ENCODE peak calls at places on chromosomes 6 and 20, in eight cellular contexts. S is lung; M is cerebellar cortex; B is H9; L is upper lobe of left lung; T is activated CD8-positive, alpha-beta memory T cell treated with anti-CD3 and anti-CD28 coated beads for 4 hours; J is EH; X is GM20000. N is an unnamed sample.

GRCh38 chr6:133724726-133725125 is 164.2 kb upstream of the TCF21 start:
- DNase-seq in L (no peak), B (no peak), S (no peak), M (no peak), J (peak), X (no peak), T (no peak), N (no peak)

GRCh38 chr6:27568226-27568889 is 95.5 kb upstream of the ZNF184 start:
- DNase-seq in X (no peak), J (no peak), S (no peak), M (no peak), L (no peak), T (no peak), B (peak), N (no peak)

GRCh38 chr6:37088897-37089296 is 81.1 kb upstream of the PIM1 start:
- DNase-seq in T (no peak), X (no peak), B (no peak), M (no peak), L (no peak), J (no peak), S (no peak), N (no peak)

GRCh38 chr6:34071111-34071883 is 74.6 kb downstream of the GRM4 start:
- DNase-seq in L (no peak), M (no peak), B (no peak), T (no peak), S (no peak), J (no peak), X (no peak), N (no peak)

GRCh38 chr6:69044534-69044933 is 409.5 kb downstream of the ADGRB3 start:
- DNase-seq in B (no peak), L (no peak), X (no peak), J (no peak), T (no peak), S (no peak), M (no peak), N (no peak)

GRCh38 chr20:12702312-12702711 is 306.5 kb upstream of the SPTLC3 start:
- DNase-seq in L (no peak), T (no peak), X (no peak), S (no peak), M (no peak), J (no peak), B (no peak), N (no peak)

GRCh38 chr20:1302578-1303541 is 26.1 kb downstream of the SDCBP2 start:
- DNase-seq in B (no peak), S (no peak), J (no peak), M (peak), X (no peak), T (no peak), L (no peak), N (no peak)

GRCh38 chr20:59988141-59988540 is 29.9 kb downstream of the CDH26 start:
- DNase-seq in B (no peak), T (no peak), M (no peak), J (peak), S (peak), X (no peak), L (peak), N (no peak)

GRCh38 chr20:62472020-62472342 is 3.8 kb downstream of the GATA5 start:
- DNase-seq in T (no peak), X (no peak), L (no peak), J (no peak), S (no peak), B (no peak), M (no peak), N (no peak)

GRCh38 chr20:6765469-6766058 is 1.9 kb upstream of the BMP2 start:
- DNase-seq in L (no peak), M (peak), S (no peak), J (peak), B (no peak), X (peak), T (no peak), N (no peak)

GRCh38 chr6:167795321-167795811 is 31.3 kb upstream of the AFDN start:
- DNase-seq in M (no peak), X (no peak), L (no peak), J (no peak), S (peak), T (no peak), B (no peak), N (no peak)

GRCh38 chr6:168709034-168709433 is 268.1 kb downstream of the SMOC2 start:
- DNase-seq in B (no peak), T (no peak), X (no peak), M (no peak), J (no peak), S (no peak), L (no peak), N (no peak)

GRCh38 chr6:159762681-159763293 is 942 bp downstream of the ACAT2 start:
- DNase-seq in B (no peak), X (peak), M (no peak), T (no peak), J (no peak), S (no peak), L (no peak), N (no peak)

GRCh38 chr6:111731404-111732195 is 125.9 kb upstream of the TRAF3IP2 start:
- DNase-seq in J (peak), L (no peak), X (no peak), B (peak), M (no peak), S (no peak), T (no peak), N (no peak)

GRCh38 chr6:42453649-42454427 is 2.1 kb upstream of the TRERF1 start:
- DNase-seq in L (peak), X (peak), B (peak), S (no peak), J (peak), T (no peak), M (peak), N (peak)

GRCh38 chr6:101779051-101779844 is 385.7 kb downstream of the GRIK2 start:
- DNase-seq in X (no peak), J (peak), M (no peak), B (no peak), T (no peak), L (no peak), S (no peak), N (no peak)

GRCh38 chr20:3734111-3734843 is 1.8 kb downstream of the HSPA12B start:
- DNase-seq in X (no peak), L (no peak), B (peak), M (no peak), J (no peak), T (no peak), S (peak), N (no peak)

GRCh38 chr6:136749359-136749758 is 42.9 kb downstream of the MAP3K5 start:
- DNase-seq in J (no peak), M (no peak), X (no peak), T (no peak), B (no peak), S (no peak), L (no peak), N (no peak)

GRCh38 chr6:18155273-18155863 is at the start of gene KDM1B:
- DNase-seq in M (peak), S (peak), L (no peak), T (peak), J (peak), X (peak), B (peak), N (peak)

GRCh38 chr6:9745476-9745875 is 669.4 kb downstream of the TFAP2A start:
- DNase-seq in M (no peak), B (no peak), S (no peak), X (no peak), J (peak), L (no peak), T (no peak), N (no peak)

GRCh38 chr6:69487688-69488087 is 309.1 kb downstream of the LMBRD1 start:
- DNase-seq in X (no peak), L (no peak), S (no peak), T (no peak), B (no peak), M (no peak), J (no peak), N (no peak)

N was measured in WTC11.